ENCODE peak calls at places on chromosomes 12 and 14, in nine cellular contexts. N, E, J, X, S, B, P, G and U are unnamed samples.

GRCh38 chr14:102688290-102688689 is 89.0 kb upstream of the TRAF3 start:
- DNase-seq in J (no peak), P (no peak), N (no peak), G (no peak), B (no peak), X (no peak), E (no peak), S (no peak), U (no peak)

GRCh38 chr12:57129311-57130288 is 1.3 kb downstream of the LRP1 start:
- DNase-seq in P (no peak), G (no peak), B (no peak), J (no peak), N (no peak), E (no peak), X (peak; percentile 88), S (no peak), U (no peak)

GRCh38 chr12:97899529-97899928 is 436.9 kb downstream of the RMST start:
- DNase-seq in B (no peak), N (no peak), P (no peak), S (no peak), J (no peak), X (no peak), G (no peak), E (no peak), U (no peak)

GRCh38 chr14:93033983-93034670 is 81.6 kb downstream of the ITPK1 start:
- DNase-seq in S (peak; percentile 81), N (peak; percentile 83), J (peak; percentile 62), G (no peak), E (no peak), P (no peak), X (no peak), B (no peak), U (no peak)

GRCh38 chr14:90732723-90733122 is 83.5 kb downstream of the TTC7B start:
- DNase-seq in P (no peak), G (no peak), N (no peak), B (no peak), J (no peak), E (no peak), X (no peak), S (no peak), U (no peak)

GRCh38 chr14:33646692-33647260 is 304.1 kb downstream of the EGLN3 start:
- DNase-seq in E (no peak), J (no peak), P (no peak), B (no peak), G (no peak), X (no peak), S (no peak), N (no peak), U (no peak)

GRCh38 chr14:20873370-20874177 is 17.6 kb upstream of the RNASE3 start:
- DNase-seq in N (peak; percentile 33), X (peak; percentile 84), P (peak; percentile 79), E (peak; percentile 41), J (peak; percentile 53), G (no peak), B (peak; percentile 90), S (peak; percentile 76), U (peak; percentile 78)

GRCh38 chr12:52506858-52507715 is 13.1 kb downstream of the KRT5 start:
- DNase-seq in X (no peak), P (no peak), N (no peak), J (peak; percentile 21), E (peak; percentile 17), B (no peak), G (no peak), S (no peak), U (peak; percentile 7)

DNA sequence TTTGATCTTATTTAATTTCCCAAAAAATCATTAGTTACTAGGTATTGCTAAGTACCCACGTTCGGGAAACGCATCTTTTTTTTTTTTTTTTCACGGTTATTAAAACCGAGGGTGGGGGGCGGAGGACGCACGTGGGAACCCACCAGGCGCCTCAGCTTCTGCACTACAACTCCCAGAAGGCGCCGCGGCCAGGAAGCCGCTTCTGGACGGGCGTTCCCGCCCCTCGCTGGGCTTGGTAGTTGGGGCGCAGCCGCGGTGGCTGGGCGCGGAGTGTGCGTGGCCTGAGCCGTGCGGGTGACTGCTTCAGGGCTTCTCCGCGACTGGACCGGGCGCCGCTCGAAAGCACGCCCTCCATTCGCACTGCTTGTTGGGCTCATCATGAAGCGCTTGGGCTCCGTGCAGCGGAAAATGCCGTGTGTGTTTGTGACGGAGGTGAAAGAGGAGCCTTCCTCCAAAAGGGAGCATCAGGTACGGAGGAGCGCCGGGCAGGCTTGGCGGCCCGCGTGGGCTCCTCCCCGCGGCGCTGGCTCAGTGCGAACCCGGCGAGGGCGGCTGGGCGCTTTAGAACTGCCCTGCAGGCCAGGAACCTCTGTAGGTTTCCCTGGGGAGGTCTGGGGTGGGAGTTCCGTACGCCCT is 6.2 kb upstream of the C12orf50 start:
- DNase-seq in X (peak; percentile 93), G (peak; percentile 31), S (peak; percentile 90), N (peak; percentile 68), P (peak; percentile 68), J (peak; percentile 88), B (peak; percentile 94), E (peak; percentile 75), U (peak; percentile 90)
- TF ChIP-seq POLR2A in X (peak; percentile 73), G (peak; percentile 97), S (peak; percentile 56), N (peak; percentile 91), P (peak; percentile 91), J (peak; percentile 95), B (peak; percentile 79), E (peak; percentile 92), U (peak; percentile 89)

GRCh38 chr12:30794591-30795409 is 40.0 kb upstream of the CAPRIN2 start:
- DNase-seq in E (peak; percentile 67), S (no peak), X (no peak), J (peak; percentile 43), N (no peak), P (peak; percentile 94), B (peak; percentile 66), G (no peak), U (no peak)

GRCh38 chr12:30796891-30797371 is 42.2 kb upstream of the CAPRIN2 start:
- DNase-seq in G (no peak), J (no peak), X (no peak), P (no peak), N (no peak), B (no peak), S (no peak), E (no peak), U (no peak)

GRCh38 chr12:30795410-30795659 is 40.6 kb upstream of the CAPRIN2 start:
- DNase-seq in N (no peak), B (no peak), X (no peak), J (no peak), P (no peak), G (no peak), S (no peak), E (no peak), U (no peak)

GRCh38 chr12:30796508-30796780 is 41.7 kb upstream of the CAPRIN2 start:
- DNase-seq in G (no peak), P (no peak), S (no peak), B (no peak), N (no peak), X (peak; percentile 72), E (no peak), J (peak; percentile 36), U (no peak)

DNA sequence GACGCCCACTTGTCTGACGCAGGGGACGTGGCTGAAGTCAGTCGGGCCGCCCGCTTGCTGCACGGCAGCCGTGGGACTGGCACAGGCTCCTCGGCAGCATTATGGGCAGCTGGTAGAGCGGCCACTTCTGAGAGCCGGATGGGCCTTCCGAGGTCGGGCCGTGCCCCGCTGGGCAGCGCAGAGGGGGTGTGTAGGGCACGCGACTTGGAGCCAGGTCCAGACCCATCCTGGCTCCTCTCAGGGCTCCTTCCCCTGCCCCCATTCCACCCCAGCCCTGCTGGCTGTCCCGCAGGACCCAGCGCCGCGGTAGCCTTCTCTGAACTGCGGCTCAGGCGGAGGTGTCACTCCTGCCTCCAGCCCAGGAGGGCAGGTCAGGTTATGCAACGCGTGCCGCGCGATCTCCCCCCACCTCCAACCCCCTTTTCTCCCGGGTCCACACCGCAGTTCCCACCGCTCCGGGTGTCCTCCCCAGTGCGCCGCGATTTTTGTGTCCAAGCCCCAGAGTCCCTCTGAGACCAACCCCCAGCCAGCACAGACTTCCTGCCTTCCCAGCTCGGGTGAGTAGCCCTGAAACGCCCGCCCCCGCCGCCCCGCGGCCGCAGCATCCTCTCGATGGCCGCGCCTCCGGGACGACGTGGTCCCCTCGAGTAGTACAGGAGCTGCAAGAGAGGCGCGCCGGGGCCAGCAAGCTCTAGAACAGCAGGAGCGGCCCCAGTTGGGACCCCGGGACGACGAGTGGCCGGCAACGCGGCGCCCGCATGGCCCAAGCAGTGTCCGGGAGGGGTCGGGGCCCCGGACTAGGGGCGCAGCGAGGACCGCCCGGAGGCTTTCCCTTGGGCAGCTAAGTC is 41.1 kb upstream of the CAPRIN2 start:
- DNase-seq in E (peak; percentile 48), G (no peak), X (peak; percentile 73), J (peak; percentile 66), S (peak; percentile 22), N (peak; percentile 47), B (peak; percentile 79), P (peak; percentile 64), U (peak; percentile 21)
- TF ChIP-seq POLR2A in E (no peak), G (no peak), X (no peak), J (no peak), S (no peak), N (no peak), B (no peak), P (peak; percentile 43), U (peak; percentile 37)

DNA sequence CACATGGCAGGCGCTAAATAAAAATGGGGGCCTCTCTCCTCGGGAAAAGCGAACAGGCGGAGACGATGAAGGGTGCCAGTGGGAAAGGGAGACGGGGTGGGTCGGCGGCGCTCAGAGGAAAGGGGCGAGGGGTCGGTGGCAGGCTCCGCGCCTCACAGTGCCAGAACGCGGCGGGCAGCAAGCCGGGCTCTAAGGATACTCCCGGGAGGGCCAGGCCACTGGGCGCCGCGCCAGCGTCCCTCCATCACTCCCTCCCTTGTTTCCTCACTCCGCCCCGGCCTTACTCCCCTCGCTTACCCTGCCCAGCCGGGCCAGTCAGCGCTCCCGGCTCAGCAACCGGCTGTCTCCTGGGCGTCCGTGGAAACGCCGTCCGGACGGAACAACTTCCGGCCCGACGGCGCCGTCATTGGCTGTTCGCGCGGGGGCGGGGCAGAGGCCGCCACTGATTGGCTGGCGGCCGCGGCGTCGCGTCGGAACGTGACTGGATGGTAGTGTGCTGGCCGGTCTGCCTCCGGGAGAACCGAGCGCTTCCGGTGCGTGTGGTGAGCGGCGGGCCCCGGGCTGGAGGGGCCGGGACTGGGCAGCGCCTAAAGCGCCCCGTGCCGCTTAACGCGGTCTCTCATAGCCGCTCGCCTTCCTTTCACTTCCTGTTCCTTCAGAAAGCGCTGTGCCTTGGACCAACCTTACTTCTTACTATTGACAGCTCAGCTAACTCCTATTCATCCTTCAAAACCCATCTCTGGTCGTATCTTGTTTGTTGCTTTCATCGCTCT is 53.0 kb downstream of the SLC25A47 start:
- DNase-seq in G (peak; percentile 74), P (peak; percentile 83), N (peak; percentile 68), E (peak; percentile 88), B (peak; percentile 97), S (peak; percentile 89), J (peak; percentile 88), X (peak; percentile 97), U (peak; percentile 99)
- TF ChIP-seq POLR2A in G (peak; percentile 91), P (peak; percentile 57), N (peak; percentile 90), E (peak; percentile 88), B (peak; percentile 18), S (peak; percentile 65), J (peak; percentile 83), X (peak; percentile 60), U (peak; percentile 89)

GRCh38 chr14:89405712-89406111 is 11.3 kb downstream of the FOXN3 start:
- DNase-seq in N (no peak), X (no peak), B (no peak), E (no peak), P (no peak), G (no peak), S (no peak), J (no peak), U (no peak)
- TF ChIP-seq POLR2A in N (no peak), X (no peak), B (no peak), E (no peak), P (no peak), G (no peak), S (no peak), J (no peak), U (no peak)

GRCh38 chr12:121397521-121397920 is 2.4 kb upstream of the RNF34 start:
- DNase-seq in G (no peak), E (no peak), S (no peak), J (no peak), P (no peak), N (no peak), X (no peak), B (peak; percentile 39), U (no peak)
- TF ChIP-seq POLR2A in G (no peak), E (no peak), S (no peak), J (no peak), P (no peak), N (no peak), X (no peak), B (no peak), U (no peak)